ENCODE peak calls at places on chromosomes 12 and 14, in seven cellular contexts. P, Q, G, H, S, D and Z are unnamed samples.

GRCh38 chr12:12839886-12840285 is 26.7 kb downstream of the DDX47 start:
- DNase-seq in D (no peak), S (peak; percentile 76), G (peak; percentile 66), H (no peak), Q (no peak), P (peak; percentile 42), Z (peak; percentile 94)

GRCh38 chr12:53190108-53190729 is 9.5 kb upstream of the CSAD start:
- DNase-seq in G (peak; percentile 79), H (peak; percentile 70), Q (no peak), S (peak; percentile 76), P (peak; percentile 83), D (peak; percentile 94), Z (peak; percentile 70)

GRCh38 chr12:55927588-55928502 is at the start of gene PYM1:
- DNase-seq in H (peak; percentile 84), D (peak; percentile 89), P (peak; percentile 79), G (peak; percentile 72), Q (peak; percentile 68), S (peak; percentile 81), Z (peak; percentile 74)

GRCh38 chr14:95408731-95409471 is 89.2 kb upstream of the CLMN start:
- DNase-seq in P (no peak), D (no peak), H (no peak), S (no peak), G (no peak), Q (no peak), Z (no peak)

GRCh38 chr12:54338682-54339296 is 13.9 kb downstream of the COPZ1 start:
- DNase-seq in G (peak; percentile 74), Q (no peak), D (no peak), S (peak; percentile 78), P (no peak), H (no peak), Z (no peak)

GRCh38 chr12:1474059-1474537 is 120.3 kb downstream of the FBXL14 start:
- DNase-seq in P (no peak), G (peak; percentile 97), S (peak; percentile 79), D (no peak), H (no peak), Q (no peak), Z (peak; percentile 91)

GRCh38 chr12:72872986-72873385 is 600.8 kb downstream of the TRHDE start:
- DNase-seq in H (no peak), D (no peak), G (no peak), P (no peak), Q (no peak), S (no peak), Z (no peak)

GRCh38 chr12:106345739-106346138 is 11.8 kb upstream of the POLR3B start:
- DNase-seq in H (no peak), S (peak; percentile 71), P (no peak), Q (no peak), D (peak; percentile 38), G (peak; percentile 81), Z (peak; percentile 30)

GRCh38 chr12:27779837-27780611 is at the start of the genes KLHL42 and MANSC4:
- DNase-seq in P (peak; percentile 76), Q (peak; percentile 74), H (peak; percentile 81), S (peak; percentile 83), D (peak; percentile 92), G (peak; percentile 76), Z (peak; percentile 85)

GRCh38 chr14:48563465-48563864 is 888.1 kb upstream of the MDGA2 start:
- DNase-seq in S (no peak), D (no peak), Q (no peak), P (no peak), H (no peak), G (no peak), Z (no peak)

GRCh38 chr12:101552277-101552676 is 42.5 kb upstream of the MYBPC1 start:
- DNase-seq in S (peak; percentile 41), H (no peak), Q (no peak), P (peak; percentile 65), D (no peak), G (peak; percentile 83), Z (peak; percentile 67)

GRCh38 chr14:35296505-35296904 is 4.3 kb downstream of the PSMA6 start:
- DNase-seq in Q (no peak), P (no peak), H (no peak), G (no peak), D (no peak), S (no peak), Z (no peak)

GRCh38 chr12:69440016-69440415 is 30.2 kb upstream of the FRS2 start:
- DNase-seq in Q (no peak), H (no peak), S (no peak), G (no peak), P (no peak), D (no peak), Z (no peak)

GRCh38 chr14:22534547-22534946 is 54.5 kb downstream of the DAD1 start:
- DNase-seq in S (no peak), G (no peak), Q (no peak), H (no peak), P (no peak), D (no peak), Z (no peak)

GRCh38 chr14:22532345-22533056 is 56.5 kb downstream of the DAD1 start:
- DNase-seq in H (no peak), D (no peak), Q (no peak), S (peak; percentile 49), P (no peak), G (peak; percentile 58), Z (no peak)

GRCh38 chr14:22533739-22534359 is 55.2 kb downstream of the DAD1 start:
- DNase-seq in S (no peak), D (no peak), G (no peak), H (no peak), Q (no peak), P (no peak), Z (no peak)

GRCh38 chr14:22531451-22532344 is 57.3 kb downstream of the DAD1 start:
- DNase-seq in S (no peak), P (no peak), Q (no peak), D (no peak), H (no peak), G (no peak), Z (no peak)

DNA sequence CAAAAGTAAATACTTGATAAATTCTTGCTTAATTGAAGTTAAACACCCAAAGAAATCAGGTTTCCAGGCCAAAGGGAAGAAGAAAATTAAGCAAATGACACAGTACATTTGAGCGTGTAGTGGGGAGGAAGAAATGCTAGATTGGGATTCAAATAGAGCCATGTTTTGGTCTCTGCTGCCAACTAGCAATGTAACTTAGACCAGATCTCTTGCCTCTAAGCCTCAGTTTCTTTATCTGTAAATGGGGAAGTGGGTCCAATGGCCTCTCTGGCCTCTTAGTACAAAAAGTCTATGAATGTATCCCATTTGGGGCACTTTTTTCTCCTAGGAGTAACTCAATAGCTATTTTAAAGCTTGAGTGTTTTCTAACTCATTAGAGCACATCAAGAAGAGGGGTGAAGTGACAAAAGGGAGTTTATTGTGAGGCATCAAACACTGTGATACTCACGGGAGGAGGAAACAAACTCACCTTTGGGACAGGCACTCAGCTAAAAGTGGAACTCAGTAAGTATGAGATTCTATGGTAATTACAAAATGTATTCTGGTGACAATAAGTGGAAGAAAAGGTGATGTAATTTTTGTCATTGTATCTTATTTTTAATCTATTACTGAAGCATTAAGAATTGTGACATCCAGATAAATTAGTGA is 55.8 kb downstream of the DAD1 start:
- DNase-seq in S (no peak), H (no peak), P (no peak), Q (no peak), G (no peak), D (no peak), Z (no peak)
- H3K4me3 ChIP-seq in S (no peak overlapping the region), H (peak overlapping the region; percentile 43), P (no peak overlapping the region), Q (no peak overlapping the region), G (no peak overlapping the region), D (no peak overlapping the region), Z (no peak overlapping the region)

GRCh38 chr12:66152732-66153131 is 17.1 kb downstream of the TMBIM4 start:
- DNase-seq in G (no peak), H (no peak), D (no peak), S (peak; percentile 57), Q (no peak), P (no peak), Z (no peak)
- H3K4me3 ChIP-seq in G (no peak overlapping the region), H (no peak overlapping the region), D (no peak overlapping the region), S (no peak overlapping the region), Q (no peak overlapping the region), P (no peak overlapping the region), Z (no peak overlapping the region)

GRCh38 chr14:32622742-32623141 is 293.6 kb downstream of the AKAP6 start:
- DNase-seq in H (no peak), P (no peak), D (no peak), Q (no peak), S (no peak), G (no peak), Z (no peak)

GRCh38 chr14:32621585-32621984 is 292.5 kb downstream of the AKAP6 start:
- DNase-seq in G (no peak), S (no peak), P (no peak), H (no peak), Q (no peak), D (no peak), Z (no peak)

GRCh38 chr14:32618991-32619390 is 289.9 kb downstream of the AKAP6 start:
- DNase-seq in P (no peak), D (no peak), S (no peak), H (no peak), Q (no peak), G (no peak), Z (no peak)

GRCh38 chr14:32620303-32620702 is 291.2 kb downstream of the AKAP6 start:
- DNase-seq in H (no peak), P (no peak), S (no peak), Q (no peak), D (no peak), G (peak; percentile 26), Z (no peak)

DNA sequence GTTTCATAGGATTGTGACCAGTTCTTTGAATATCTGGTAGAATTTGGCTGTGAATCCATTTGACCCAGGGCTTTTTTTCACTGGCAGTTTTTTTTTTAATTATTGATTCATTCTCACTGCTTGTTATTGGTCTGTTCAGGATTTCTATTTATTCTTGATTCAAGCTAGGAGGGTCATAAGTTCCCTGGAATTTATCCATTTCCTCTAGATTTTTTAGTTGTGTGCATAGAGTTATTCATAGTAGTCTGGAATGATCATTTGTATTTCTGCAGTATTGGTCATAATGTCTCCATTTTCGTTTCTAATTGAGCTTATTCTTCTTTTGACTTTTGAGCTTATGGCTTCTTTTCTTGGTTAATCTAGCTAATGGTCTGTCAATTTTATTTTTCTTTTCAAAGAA is 291.6 kb downstream of the AKAP6 start:
- DNase-seq in G (no peak), P (no peak), H (no peak), D (no peak), S (no peak), Q (no peak), Z (no peak)
- H3K4me3 ChIP-seq in G (no peak overlapping the region), P (no peak overlapping the region), H (no peak overlapping the region), D (no peak overlapping the region), S (no peak overlapping the region), Q (no peak overlapping the region), Z (no peak overlapping the region)

GRCh38 chr14:69629225-69630127 is 18.1 kb downstream of the SUSD6 start:
- DNase-seq in D (no peak), H (no peak), S (no peak), P (no peak), G (no peak), Q (no peak), Z (peak; percentile 32)

GRCh38 chr14:69624131-69624530 is 12.7 kb downstream of the SUSD6 start:
- DNase-seq in G (no peak), D (no peak), P (no peak), Q (no peak), H (no peak), S (no peak), Z (no peak)

GRCh38 chr14:69620981-69621380 is 9.6 kb downstream of the SUSD6 start:
- DNase-seq in H (no peak), S (no peak), G (no peak), D (no peak), Q (no peak), P (no peak), Z (no peak)

GRCh38 chr14:69626132-69626500 is 14.7 kb downstream of the SUSD6 start:
- DNase-seq in G (no peak), P (no peak), S (no peak), H (no peak), Q (no peak), D (no peak), Z (no peak)

GRCh38 chr14:69625299-69626131 is 14.1 kb downstream of the SUSD6 start:
- DNase-seq in H (peak; percentile 79), Q (peak; percentile 73), G (peak; percentile 66), P (peak; percentile 52), D (no peak), S (peak; percentile 53), Z (no peak)
- H3K4me3 ChIP-seq in H (peak overlapping the region; percentile 21), Q (no peak overlapping the region), G (no peak overlapping the region), P (no peak overlapping the region), D (no peak overlapping the region), S (no peak overlapping the region), Z (no peak overlapping the region)